ENCODE peak calls at places on chromosomes 5 and 9, in five cellular contexts. One of them, this sample, is unnamed.

GRCh38 chr5:81268797-81269196 is 32.6 kb upstream of the ZCCHC9 start:
- DNase-seq in stimulated activated CD4-positive, alpha-beta T cell treated with anti-CD3 and anti-CD28 coated beads, Interleukin-4, amount 100 ng/mL, for 24 hours: no peak
- DNase-seq in activated T-helper 1 cell treated with anti-CD3 and anti-CD28 coated beads, Interleukin-12 subunit alpha, Interleukin-12 subunit beta, Interleukin-2, Interleukin-4 antibody, amounts not matched to agents 30 ng/mL and 10 ng/mL and 1 ng/mL, durations not matched to agents 14 hours and 24 hours and 36 hours: no peak
- DNase-seq in activated CD4-positive, CD25-positive, alpha-beta regulatory T cell: no peak
- DNase-seq in iPS-NIHi11: no peak
- DNase-seq in this sample: no peak

GRCh38 chr9:2599896-2600295 is 21.7 kb upstream of the VLDLR start:
- DNase-seq in stimulated activated CD4-positive, alpha-beta T cell treated with anti-CD3 and anti-CD28 coated beads, Interleukin-4, amount 100 ng/mL, for 24 hours: no peak
- DNase-seq in activated T-helper 1 cell treated with anti-CD3 and anti-CD28 coated beads, Interleukin-12 subunit alpha, Interleukin-12 subunit beta, Interleukin-2, Interleukin-4 antibody, amounts not matched to agents 30 ng/mL and 10 ng/mL and 1 ng/mL, durations not matched to agents 14 hours and 24 hours and 36 hours: no peak
- DNase-seq in activated CD4-positive, CD25-positive, alpha-beta regulatory T cell: no peak
- DNase-seq in iPS-NIHi11: no peak
- DNase-seq in this sample: no peak

GRCh38 chr9:112020680-112021596 is 124.3 kb downstream of the UGCG start:
- DNase-seq in stimulated activated CD4-positive, alpha-beta T cell treated with anti-CD3 and anti-CD28 coated beads, Interleukin-4, amount 100 ng/mL, for 24 hours: no peak
- DNase-seq in activated T-helper 1 cell treated with anti-CD3 and anti-CD28 coated beads, Interleukin-12 subunit alpha, Interleukin-12 subunit beta, Interleukin-2, Interleukin-4 antibody, amounts not matched to agents 30 ng/mL and 10 ng/mL and 1 ng/mL, durations not matched to agents 14 hours and 24 hours and 36 hours: no peak
- DNase-seq in activated CD4-positive, CD25-positive, alpha-beta regulatory T cell: no peak
- DNase-seq in iPS-NIHi11: no peak
- DNase-seq in this sample: no peak

GRCh38 chr5:65663804-65664521 is 39.1 kb downstream of the SHLD3 start:
- DNase-seq in stimulated activated CD4-positive, alpha-beta T cell treated with anti-CD3 and anti-CD28 coated beads, Interleukin-4, amount 100 ng/mL, for 24 hours: no peak
- DNase-seq in activated T-helper 1 cell treated with anti-CD3 and anti-CD28 coated beads, Interleukin-12 subunit alpha, Interleukin-12 subunit beta, Interleukin-2, Interleukin-4 antibody, amounts not matched to agents 30 ng/mL and 10 ng/mL and 1 ng/mL, durations not matched to agents 14 hours and 24 hours and 36 hours: no peak
- DNase-seq in activated CD4-positive, CD25-positive, alpha-beta regulatory T cell: no peak
- DNase-seq in iPS-NIHi11: peak
- DNase-seq in this sample: no peak

GRCh38 chr9:130444565-130445221 is at the start of gene ASS1:
- DNase-seq in stimulated activated CD4-positive, alpha-beta T cell treated with anti-CD3 and anti-CD28 coated beads, Interleukin-4, amount 100 ng/mL, for 24 hours: peak
- DNase-seq in activated T-helper 1 cell treated with anti-CD3 and anti-CD28 coated beads, Interleukin-12 subunit alpha, Interleukin-12 subunit beta, Interleukin-2, Interleukin-4 antibody, amounts not matched to agents 30 ng/mL and 10 ng/mL and 1 ng/mL, durations not matched to agents 14 hours and 24 hours and 36 hours: peak
- DNase-seq in activated CD4-positive, CD25-positive, alpha-beta regulatory T cell: no peak
- DNase-seq in iPS-NIHi11: peak
- DNase-seq in this sample: no peak

GRCh38 chr5:137453476-137454080 is 45.5 kb downstream of the SPOCK1 start:
- DNase-seq in stimulated activated CD4-positive, alpha-beta T cell treated with anti-CD3 and anti-CD28 coated beads, Interleukin-4, amount 100 ng/mL, for 24 hours: no peak
- DNase-seq in activated T-helper 1 cell treated with anti-CD3 and anti-CD28 coated beads, Interleukin-12 subunit alpha, Interleukin-12 subunit beta, Interleukin-2, Interleukin-4 antibody, amounts not matched to agents 30 ng/mL and 10 ng/mL and 1 ng/mL, durations not matched to agents 14 hours and 24 hours and 36 hours: no peak
- DNase-seq in activated CD4-positive, CD25-positive, alpha-beta regulatory T cell: no peak
- DNase-seq in iPS-NIHi11: peak
- DNase-seq in this sample: no peak

GRCh38 chr5:5244581-5244980 is 104.5 kb downstream of the ADAMTS16 start:
- DNase-seq in stimulated activated CD4-positive, alpha-beta T cell treated with anti-CD3 and anti-CD28 coated beads, Interleukin-4, amount 100 ng/mL, for 24 hours: no peak
- DNase-seq in activated T-helper 1 cell treated with anti-CD3 and anti-CD28 coated beads, Interleukin-12 subunit alpha, Interleukin-12 subunit beta, Interleukin-2, Interleukin-4 antibody, amounts not matched to agents 30 ng/mL and 10 ng/mL and 1 ng/mL, durations not matched to agents 14 hours and 24 hours and 36 hours: no peak
- DNase-seq in activated CD4-positive, CD25-positive, alpha-beta regulatory T cell: no peak
- DNase-seq in iPS-NIHi11: no peak
- DNase-seq in this sample: no peak

GRCh38 chr9:135102331-135102730 is 14.9 kb downstream of the OLFM1 start:
- DNase-seq in stimulated activated CD4-positive, alpha-beta T cell treated with anti-CD3 and anti-CD28 coated beads, Interleukin-4, amount 100 ng/mL, for 24 hours: no peak
- DNase-seq in activated T-helper 1 cell treated with anti-CD3 and anti-CD28 coated beads, Interleukin-12 subunit alpha, Interleukin-12 subunit beta, Interleukin-2, Interleukin-4 antibody, amounts not matched to agents 30 ng/mL and 10 ng/mL and 1 ng/mL, durations not matched to agents 14 hours and 24 hours and 36 hours: no peak
- DNase-seq in activated CD4-positive, CD25-positive, alpha-beta regulatory T cell: no peak
- DNase-seq in iPS-NIHi11: no peak
- DNase-seq in this sample: no peak

GRCh38 chr5:43676083-43676840 is 73.3 kb downstream of the NNT start:
- DNase-seq in stimulated activated CD4-positive, alpha-beta T cell treated with anti-CD3 and anti-CD28 coated beads, Interleukin-4, amount 100 ng/mL, for 24 hours: no peak
- DNase-seq in activated T-helper 1 cell treated with anti-CD3 and anti-CD28 coated beads, Interleukin-12 subunit alpha, Interleukin-12 subunit beta, Interleukin-2, Interleukin-4 antibody, amounts not matched to agents 30 ng/mL and 10 ng/mL and 1 ng/mL, durations not matched to agents 14 hours and 24 hours and 36 hours: no peak
- DNase-seq in activated CD4-positive, CD25-positive, alpha-beta regulatory T cell: no peak
- DNase-seq in iPS-NIHi11: no peak
- DNase-seq in this sample: no peak

GRCh38 chr9:130426883-130427282 is 17.9 kb upstream of the ASS1 start:
- DNase-seq in stimulated activated CD4-positive, alpha-beta T cell treated with anti-CD3 and anti-CD28 coated beads, Interleukin-4, amount 100 ng/mL, for 24 hours: no peak
- DNase-seq in activated T-helper 1 cell treated with anti-CD3 and anti-CD28 coated beads, Interleukin-12 subunit alpha, Interleukin-12 subunit beta, Interleukin-2, Interleukin-4 antibody, amounts not matched to agents 30 ng/mL and 10 ng/mL and 1 ng/mL, durations not matched to agents 14 hours and 24 hours and 36 hours: no peak
- DNase-seq in activated CD4-positive, CD25-positive, alpha-beta regulatory T cell: no peak
- DNase-seq in iPS-NIHi11: no peak
- DNase-seq in this sample: no peak

GRCh38 chr9:2641033-2641432 is 19.4 kb downstream of the VLDLR start:
- DNase-seq in stimulated activated CD4-positive, alpha-beta T cell treated with anti-CD3 and anti-CD28 coated beads, Interleukin-4, amount 100 ng/mL, for 24 hours: no peak
- DNase-seq in activated T-helper 1 cell treated with anti-CD3 and anti-CD28 coated beads, Interleukin-12 subunit alpha, Interleukin-12 subunit beta, Interleukin-2, Interleukin-4 antibody, amounts not matched to agents 30 ng/mL and 10 ng/mL and 1 ng/mL, durations not matched to agents 14 hours and 24 hours and 36 hours: no peak
- DNase-seq in activated CD4-positive, CD25-positive, alpha-beta regulatory T cell: no peak
- DNase-seq in iPS-NIHi11: no peak
- DNase-seq in this sample: no peak

GRCh38 chr5:122142480-122142879 is 13.1 kb downstream of the ZNF474 start:
- DNase-seq in stimulated activated CD4-positive, alpha-beta T cell treated with anti-CD3 and anti-CD28 coated beads, Interleukin-4, amount 100 ng/mL, for 24 hours: no peak
- DNase-seq in activated T-helper 1 cell treated with anti-CD3 and anti-CD28 coated beads, Interleukin-12 subunit alpha, Interleukin-12 subunit beta, Interleukin-2, Interleukin-4 antibody, amounts not matched to agents 30 ng/mL and 10 ng/mL and 1 ng/mL, durations not matched to agents 14 hours and 24 hours and 36 hours: no peak
- DNase-seq in activated CD4-positive, CD25-positive, alpha-beta regulatory T cell: no peak
- DNase-seq in iPS-NIHi11: no peak
- DNase-seq in this sample: no peak

GRCh38 chr9:76090330-76090729 is 199.9 kb downstream of the PCSK5 start:
- DNase-seq in stimulated activated CD4-positive, alpha-beta T cell treated with anti-CD3 and anti-CD28 coated beads, Interleukin-4, amount 100 ng/mL, for 24 hours: no peak
- DNase-seq in activated T-helper 1 cell treated with anti-CD3 and anti-CD28 coated beads, Interleukin-12 subunit alpha, Interleukin-12 subunit beta, Interleukin-2, Interleukin-4 antibody, amounts not matched to agents 30 ng/mL and 10 ng/mL and 1 ng/mL, durations not matched to agents 14 hours and 24 hours and 36 hours: no peak
- DNase-seq in activated CD4-positive, CD25-positive, alpha-beta regulatory T cell: no peak
- DNase-seq in iPS-NIHi11: no peak
- DNase-seq in this sample: no peak

GRCh38 chr9:133459476-133460404 is at the start of gene CACFD1:
- DNase-seq in stimulated activated CD4-positive, alpha-beta T cell treated with anti-CD3 and anti-CD28 coated beads, Interleukin-4, amount 100 ng/mL, for 24 hours: peak
- DNase-seq in activated T-helper 1 cell treated with anti-CD3 and anti-CD28 coated beads, Interleukin-12 subunit alpha, Interleukin-12 subunit beta, Interleukin-2, Interleukin-4 antibody, amounts not matched to agents 30 ng/mL and 10 ng/mL and 1 ng/mL, durations not matched to agents 14 hours and 24 hours and 36 hours: peak
- DNase-seq in activated CD4-positive, CD25-positive, alpha-beta regulatory T cell: peak
- DNase-seq in iPS-NIHi11: peak
- DNase-seq in this sample: peak